ENCODE peak calls at places on chromosome 11, in six cellular contexts. D is brain microvascular endothelial cell; G is pancreas; I is HFF-Myc; X is effector memory CD4-positive, alpha-beta T cell; L is fibroblast of pulmonary artery. H is an unnamed sample.
A peak's percentile ranks its signal among the peaks of the same experiment; 100 is the strongest.

GRCh38 chr11:115964091-115964490 is 459.9 kb upstream of the CADM1 start:
- DNase-seq in D (no peak), G (no peak), I (no peak), X (no peak), L (peak; percentile 78), H (no peak)

GRCh38 chr11:103035656-103036434 is 56.1 kb downstream of the DCUN1D5 start:
- DNase-seq in I (peak; percentile 86), D (peak; percentile 88), X (peak; percentile 27), L (peak; percentile 89), G (peak; percentile 37), H (peak; percentile 86)

GRCh38 chr11:13118691-13119090 is 109.6 kb downstream of the RASSF10 start:
- DNase-seq in D (no peak), L (no peak), G (no peak), I (no peak), X (no peak), H (no peak)

GRCh38 chr11:102955624-102956023 is at the start of gene MMP13:
- DNase-seq in I (no peak), L (no peak), X (no peak), D (no peak), G (no peak), H (no peak)

GRCh38 chr11:74460481-74461154 is 6.7 kb downstream of the KCNE3 start:
- DNase-seq in G (no peak), L (peak; percentile 81), X (no peak), I (no peak), D (peak; percentile 25), H (no peak)

GRCh38 chr11:12291767-12292166 is 85.6 kb upstream of the PARVA start:
- DNase-seq in I (no peak), D (no peak), X (no peak), L (no peak), G (no peak), H (no peak)

GRCh38 chr11:72735495-72736027 is 16.6 kb downstream of the ARAP1 start:
- DNase-seq in G (no peak), I (no peak), D (peak; percentile 48), L (peak; percentile 86), X (no peak), H (peak; percentile 86)

GRCh38 chr11:131991606-131992005 is 621.2 kb downstream of the NTM start:
- DNase-seq in G (no peak), D (no peak), L (no peak), X (no peak), I (no peak), H (no peak)

GRCh38 chr11:69915151-69915500 is 95.9 kb upstream of the FGF3 start:
- DNase-seq in L (no peak), I (no peak), X (no peak), G (no peak), D (peak; percentile 60), H (peak; percentile 11)

GRCh38 chr11:32772731-32773130 is 21.7 kb downstream of the CCDC73 start:
- DNase-seq in D (no peak), L (no peak), I (no peak), X (no peak), G (no peak), H (no peak)

GRCh38 chr11:10457901-10458300 is 2.8 kb downstream of the AMPD3 start:
- DNase-seq in G (no peak), X (no peak), I (no peak), D (no peak), L (no peak), H (no peak)

GRCh38 chr11:10590516-10590915 is 22.1 kb upstream of the LYVE1 start:
- DNase-seq in I (peak; percentile 72), L (no peak), G (no peak), X (no peak), D (no peak), H (no peak)

GRCh38 chr11:122192634-122193245 is 76.7 kb upstream of the BLID start:
- DNase-seq in G (no peak), D (no peak), I (no peak), L (peak; percentile 50), X (no peak), H (peak; percentile 64)

GRCh38 chr11:8354622-8355417 is 91.1 kb upstream of the LMO1 start:
- DNase-seq in G (no peak), X (no peak), L (no peak), D (no peak), I (no peak), H (peak; percentile 30)

GRCh38 chr11:93888026-93888425 is 37.6 kb upstream of the VSTM5 start:
- DNase-seq in G (no peak), I (no peak), X (no peak), D (no peak), L (no peak), H (no peak)

GRCh38 chr11:128716661-128717210 is 22.9 kb downstream of the FLI1 start:
- DNase-seq in I (no peak), X (peak; percentile 56), L (peak; percentile 56), D (peak; percentile 53), G (no peak), H (no peak)

GRCh38 chr11:132158091-132158490 is 787.7 kb downstream of the NTM start:
- DNase-seq in L (peak; percentile 26), G (no peak), D (no peak), I (no peak), X (no peak), H (peak; percentile 14)

GRCh38 chr11:7314811-7315604 is 63.3 kb downstream of the SYT9 start:
- DNase-seq in X (no peak), G (no peak), L (no peak), D (no peak), I (no peak), H (no peak)

GRCh38 chr11:70333206-70333605 is 62.7 kb downstream of the PPFIA1 start:
- DNase-seq in G (no peak), I (no peak), X (no peak), L (peak; percentile 46), D (no peak), H (peak; percentile 29)

GRCh38 chr11:23957309-23957708 is 539.5 kb upstream of the LUZP2 start:
- DNase-seq in L (peak; percentile 38), I (no peak), D (peak; percentile 27), G (no peak), X (no peak), H (no peak)

DNA sequence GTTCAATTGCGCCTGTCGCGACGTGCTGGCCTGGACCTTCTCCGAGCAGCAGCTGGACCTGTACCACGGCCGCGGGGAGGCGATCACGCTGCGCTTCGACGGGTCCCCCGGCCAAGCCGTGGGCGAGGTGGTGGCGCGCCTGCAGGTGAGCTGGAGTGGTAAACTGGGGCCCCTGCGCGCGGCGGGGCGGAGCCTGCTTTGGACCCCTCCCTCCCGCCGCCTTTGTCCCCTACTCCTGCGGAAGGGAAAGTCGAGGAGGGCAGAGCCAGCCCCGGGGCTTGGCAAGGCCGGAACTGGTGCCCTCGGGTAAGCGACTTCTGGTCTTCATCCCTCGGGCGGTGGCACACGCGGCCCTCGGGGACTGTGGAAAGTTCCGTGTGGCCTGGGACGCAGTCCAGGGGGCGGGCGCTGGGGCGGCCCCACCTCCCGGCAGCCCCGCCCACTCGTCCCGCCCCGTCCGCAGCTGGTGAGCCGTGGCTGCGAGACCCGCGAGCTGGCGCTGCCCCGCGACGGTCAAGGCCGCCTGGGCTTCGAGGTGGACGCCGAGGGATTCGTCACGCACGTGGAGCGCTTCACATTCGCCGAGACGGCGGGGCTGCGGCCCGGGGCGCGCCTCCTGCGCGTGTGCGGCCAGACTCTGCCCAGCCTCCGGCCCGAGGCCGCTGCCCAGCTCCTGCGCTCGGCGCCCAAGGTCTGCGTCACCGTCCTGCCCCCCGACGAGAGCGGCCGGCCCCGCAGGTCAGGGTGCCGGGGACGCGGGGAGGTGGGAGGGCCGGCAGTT is 9.2 kb downstream of the SIPA1 start:
- DNase-seq in X (no peak), L (peak; percentile 24), I (no peak), G (peak; percentile 68), D (no peak), H (no peak)
- H3K4me3 ChIP-seq in X (no peak overlapping the region), L (peak overlapping the region; percentile 22), I (no peak overlapping the region), G (peak overlapping the region; percentile 56), D (peak overlapping the region; percentile 29), H (no peak overlapping the region)

DNA sequence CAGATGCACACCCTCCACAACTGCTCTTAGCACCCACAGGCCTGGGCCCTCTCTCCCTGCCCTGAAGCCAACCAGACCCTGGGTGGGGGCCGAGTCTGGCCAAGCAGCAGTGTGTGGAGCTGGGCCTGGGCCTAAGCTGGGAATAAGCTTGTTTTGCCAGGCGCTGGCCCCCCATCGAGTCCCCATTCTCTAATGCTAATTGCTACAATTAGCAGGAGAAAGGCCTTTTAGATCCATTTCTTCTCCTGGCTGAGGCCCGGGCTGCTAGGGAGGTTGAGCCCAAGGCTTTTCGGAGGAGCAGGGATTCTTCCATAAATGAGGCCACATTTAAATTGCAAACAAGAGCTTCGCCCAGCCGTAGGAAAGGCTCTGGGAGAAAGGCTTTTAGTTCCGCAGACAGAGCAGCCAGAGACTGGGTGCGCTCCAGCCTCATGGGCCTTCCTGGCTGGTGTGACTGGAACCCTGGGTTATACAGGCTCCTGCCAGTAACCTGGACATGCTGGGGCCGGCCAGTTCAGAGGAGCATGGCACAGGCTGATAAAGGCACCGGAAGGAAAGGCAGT is 6.4 kb downstream of the KCNQ1OT1 start:
- DNase-seq in D (no peak), I (no peak), L (no peak), X (no peak), G (no peak), H (no peak)
- H3K4me3 ChIP-seq in D (no peak overlapping the region), I (no peak overlapping the region), L (no peak overlapping the region), X (no peak overlapping the region), G (no peak overlapping the region), H (no peak overlapping the region)

GRCh38 chr11:61637287-61637686 is 42.9 kb upstream of the DAGLA start:
- DNase-seq in D (no peak), G (no peak), I (no peak), X (no peak), L (no peak), H (no peak)

GRCh38 chr11:61635304-61635703 is 44.9 kb upstream of the DAGLA start:
- DNase-seq in L (no peak), X (no peak), I (no peak), D (no peak), G (no peak), H (no peak)

GRCh38 chr11:61632096-61632495 is 48.1 kb upstream of the DAGLA start:
- DNase-seq in L (no peak), I (no peak), X (no peak), G (no peak), D (no peak), H (no peak)

GRCh38 chr11:61636676-61637075 is 43.5 kb upstream of the DAGLA start:
- DNase-seq in X (no peak), L (no peak), I (no peak), D (no peak), G (no peak), H (no peak)

DNA sequence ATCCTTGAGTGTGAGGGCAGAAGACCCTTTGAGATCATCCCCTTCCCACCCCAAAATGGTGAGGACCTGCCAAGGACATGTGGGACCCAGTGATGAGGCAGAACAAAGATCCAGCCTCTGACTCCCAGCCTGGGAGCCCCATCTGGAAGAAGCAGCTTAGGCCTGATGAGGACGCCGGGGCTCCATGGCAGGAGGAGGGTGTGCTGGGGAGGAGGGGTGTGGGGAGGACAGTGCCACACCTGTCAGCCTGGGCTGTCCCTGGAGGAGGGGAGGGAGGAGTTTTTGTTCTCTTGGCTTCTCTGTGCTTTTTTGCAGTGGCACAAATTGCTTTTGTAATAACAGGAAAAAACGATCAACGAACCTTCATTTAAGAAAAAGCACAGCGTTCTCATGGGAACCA is 44.4 kb upstream of the DAGLA start:
- DNase-seq in L (no peak), X (no peak), G (no peak), I (no peak), D (no peak), H (no peak)
- H3K4me3 ChIP-seq in L (no peak overlapping the region), X (no peak overlapping the region), G (no peak overlapping the region), I (no peak overlapping the region), D (no peak overlapping the region), H (no peak overlapping the region)

DNA sequence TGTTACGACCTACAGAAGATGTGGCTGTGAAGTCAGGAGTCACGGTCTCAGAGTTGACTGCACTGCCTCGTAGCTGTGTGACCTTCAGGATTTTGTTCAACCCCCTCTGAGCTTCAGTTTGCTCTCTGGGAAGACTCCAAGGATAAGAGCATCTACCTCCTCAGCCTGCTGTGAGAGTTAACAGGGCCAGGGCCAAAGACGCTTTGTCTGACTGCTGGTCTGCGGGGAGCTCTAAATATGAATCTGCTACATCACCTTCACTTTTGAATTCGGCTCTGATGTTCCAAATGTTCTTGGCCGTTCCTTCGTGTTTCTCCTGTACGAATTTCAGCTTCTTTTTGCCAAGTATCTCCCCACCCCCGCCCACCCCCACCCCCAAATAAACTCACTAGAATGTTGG is 11.5 kb upstream of the TNNT3 start:
- DNase-seq in I (no peak), G (no peak), X (no peak), L (no peak), D (no peak), H (no peak)
- H3K4me3 ChIP-seq in I (no peak overlapping the region), G (no peak overlapping the region), X (no peak overlapping the region), L (no peak overlapping the region), D (no peak overlapping the region), H (no peak overlapping the region)